ENCODE peak calls at places on chromosomes 12 and 14, in five cellular contexts. Q is neuronal stem cell; A is T follicular helper cell; O is stimulated activated CD4-positive, alpha-beta T cell treated with anti-CD3 and anti-CD28 coated beads, Interleukin-12 subunit alpha, Interleukin-12 subunit beta, amount 100 ng/mL, for 4 hours; H is RPMI8226. E is an unnamed sample.

GRCh38 chr12:19245656-19246055 is 116.1 kb downstream of the PLEKHA5 start:
- DNase-seq in A (no peak), H (no peak), O (no peak), Q (no peak), E (no peak)

GRCh38 chr12:4272014-4272975 is 1.3 kb upstream of the CCND2 start:
- DNase-seq in O (peak), A (peak), Q (peak), H (peak), E (peak)

GRCh38 chr14:34328178-34328577 is 133.9 kb downstream of the SPTSSA start:
- DNase-seq in A (no peak), Q (no peak), H (no peak), O (no peak), E (no peak)

GRCh38 chr12:85779768-85780167 is 56.4 kb downstream of the RASSF9 start:
- DNase-seq in H (no peak), Q (no peak), A (no peak), O (no peak), E (no peak)

GRCh38 chr12:78209851-78210493 is 379.3 kb downstream of the NAV3 start:
- DNase-seq in O (no peak), A (no peak), Q (no peak), H (no peak), E (no peak)

GRCh38 chr14:72901361-72901760 is 7.5 kb upstream of the DPF3 start:
- DNase-seq in A (no peak), H (no peak), O (no peak), Q (no peak), E (no peak)

GRCh38 chr12:75476076-75476475 is 4.5 kb upstream of the GLIPR1 start:
- DNase-seq in O (no peak), A (no peak), H (no peak), Q (no peak), E (no peak)

GRCh38 chr12:15336772-15337553 is 14.7 kb downstream of the PTPRO start:
- DNase-seq in A (no peak), Q (no peak), H (no peak), O (no peak), E (no peak)

GRCh38 chr12:30847259-30847658 is 79.3 kb upstream of the TSPAN11 start:
- DNase-seq in Q (peak), H (peak), O (no peak), A (no peak), E (peak)

GRCh38 chr14:74691456-74691855 is 21.4 kb downstream of the AREL1 start:
- DNase-seq in Q (no peak), A (no peak), H (no peak), O (no peak), E (no peak)

GRCh38 chr14:76434220-76434619 is 58.3 kb downstream of the ESRRB start:
- DNase-seq in Q (no peak), O (no peak), H (no peak), A (no peak), E (peak)

GRCh38 chr14:29528889-29529288 is 398.8 kb downstream of the PRKD1 start:
- DNase-seq in Q (no peak), O (no peak), A (no peak), H (no peak), E (no peak)

GRCh38 chr12:88952543-88952942 is 372.3 kb upstream of the KITLG start:
- DNase-seq in H (no peak), O (no peak), Q (no peak), A (no peak), E (no peak)

GRCh38 chr14:100688598-100689499 is 37.8 kb upstream of the DLK1 start:
- DNase-seq in O (no peak), H (no peak), A (no peak), Q (no peak), E (no peak)

GRCh38 chr12:69639400-69640016 is 28.8 kb upstream of the LRRC10 start:
- DNase-seq in Q (peak), H (peak), O (peak), A (peak), E (peak)

GRCh38 chr12:19850341-19851065 is 411.2 kb downstream of the AEBP2 start:
- DNase-seq in H (no peak), A (no peak), O (no peak), Q (no peak), E (no peak)

GRCh38 chr12:105455250-105455649 is 124.8 kb downstream of the C12orf75 start:
- DNase-seq in A (no peak), Q (no peak), O (no peak), H (no peak), E (no peak)

GRCh38 chr12:67892289-67892688 is 97.0 kb upstream of the IFNG-AS1 start:
- DNase-seq in Q (no peak), H (no peak), O (no peak), A (no peak), E (no peak)

GRCh38 chr14:30608533-30609006 is 13.5 kb upstream of the SCFD1 start:
- DNase-seq in Q (no peak), O (no peak), H (no peak), A (no peak), E (no peak)

GRCh38 chr12:121809712-121810116 is 5.9 kb downstream of the SETD1B start:
- DNase-seq in O (no peak), A (no peak), H (no peak), Q (no peak), E (no peak)

GRCh38 chr14:77654001-77654431 is 37.6 kb upstream of the SPTLC2 start:
- DNase-seq in O (no peak), A (no peak), Q (peak), H (no peak), E (no peak)

GRCh38 chr14:77302926-77303325 is 17.8 kb downstream of the POMT2 start:
- DNase-seq in Q (no peak), A (no peak), O (peak), H (no peak), E (no peak)

GRCh38 chr14:83053022-83053710 is 1519.5 kb upstream of the SEL1L start:
- DNase-seq in A (no peak), H (no peak), O (no peak), Q (no peak), E (no peak)

GRCh38 chr14:43539210-43539609 is 967.9 kb downstream of the FSCB start:
- DNase-seq in A (no peak), Q (peak), H (peak), O (no peak), E (no peak)

GRCh38 chr14:75141062-75141461 is 14.2 kb upstream of the NEK9 start:
- DNase-seq in Q (no peak), O (no peak), H (no peak), A (no peak), E (no peak)

GRCh38 chr12:90260136-90260535 is 551.5 kb upstream of the ATP2B1 start:
- DNase-seq in H (no peak), O (no peak), A (no peak), Q (no peak), E (no peak)

GRCh38 chr12:1544991-1545700 is 49.2 kb downstream of the FBXL14 start:
- DNase-seq in Q (no peak), A (no peak), O (no peak), H (peak), E (peak)

GRCh38 chr12:16612647-16613046 is 6.7 kb upstream of the LMO3 start:
- DNase-seq in A (no peak), O (no peak), Q (no peak), H (no peak), E (no peak)

GRCh38 chr14:74333909-74334308 is 14.4 kb upstream of the VRTN start:
- DNase-seq in Q (no peak), O (no peak), H (no peak), A (no peak), E (no peak)

GRCh38 chr12:93089805-93090569 is 160.9 kb upstream of the EEA1 start:
- DNase-seq in A (no peak), Q (no peak), O (no peak), H (no peak), E (no peak)

GRCh38 chr14:37787879-37788494 is 192.6 kb downstream of the TTC6 start:
- DNase-seq in O (no peak), Q (no peak), A (no peak), H (no peak), E (no peak)

GRCh38 chr14:90675399-90675798 is 140.8 kb downstream of the TTC7B start:
- DNase-seq in A (no peak), H (no peak), O (no peak), Q (no peak), E (no peak)

GRCh38 chr12:87323369-87323768 is 705.8 kb downstream of the C12orf50 start:
- DNase-seq in H (no peak), A (no peak), O (no peak), Q (no peak), E (no peak)

E was measured in NAMALWA.